ENCODE peak calls at places on chromosome 17, in six cellular contexts. E is pancreas, T is psoas muscle, I is heart left ventricle, L is lung, S is MM.1S. F is an unnamed sample.

GRCh38 chr17:43381204-43381603 is 17.6 kb upstream of the ARL4D start:
- DNase-seq in S (no peak), L (no peak), T (no peak), E (no peak), I (no peak), F (no peak)

GRCh38 chr17:78263063-78263735 is 31.8 kb downstream of the TMEM235 start:
- DNase-seq in L (peak; percentile 62), T (no peak), E (peak; percentile 57), I (peak; percentile 72), S (no peak), F (no peak)

GRCh38 chr17:10119203-10120112 is 78.9 kb downstream of the GAS7 start:
- DNase-seq in L (peak; percentile 79), E (no peak), S (peak; percentile 52), I (peak; percentile 77), T (peak; percentile 57), F (no peak)

GRCh38 chr17:55312852-55313251 is 48.1 kb downstream of the HLF start:
- DNase-seq in T (no peak), L (no peak), S (no peak), E (no peak), I (no peak), F (no peak)

GRCh38 chr17:68315930-68316329 is 24.6 kb downstream of the ARSG start:
- DNase-seq in E (no peak), L (no peak), S (no peak), I (no peak), T (no peak), F (no peak)

GRCh38 chr17:78142113-78142861 is 3.9 kb upstream of the C17orf99 start:
- DNase-seq in L (peak; percentile 69), E (peak; percentile 73), T (no peak), I (no peak), S (no peak), F (no peak)

GRCh38 chr17:41906465-41907184 is 12.1 kb downstream of the ACLY start:
- DNase-seq in I (no peak), E (no peak), S (no peak), T (no peak), L (no peak), F (no peak)

GRCh38 chr17:37557482-37557881 is 51.7 kb downstream of the SYNRG start:
- DNase-seq in L (no peak), E (no peak), T (no peak), I (no peak), S (no peak), F (no peak)

GRCh38 chr17:63930951-63931575 is 1.1 kb downstream of the CD79B start:
- DNase-seq in L (peak; percentile 38), I (peak; percentile 83), T (peak; percentile 71), S (peak; percentile 31), E (no peak), F (peak; percentile 53)

GRCh38 chr17:67047382-67047781 is 3.0 kb downstream of the CACNG1 start:
- DNase-seq in I (no peak), S (no peak), L (no peak), E (no peak), T (no peak), F (no peak)

GRCh38 chr17:35871415-35871814 is 2.7 kb upstream of the HEATR9 start:
- DNase-seq in E (no peak), L (no peak), I (no peak), S (no peak), T (no peak), F (peak; percentile 47)

GRCh38 chr17:45394913-45395568 is 37.6 kb downstream of the ARHGAP27 start:
- DNase-seq in T (peak; percentile 67), I (peak; percentile 82), L (peak; percentile 57), E (peak; percentile 74), S (no peak), F (peak; percentile 44)

GRCh38 chr17:43908111-43908721 is 880 bp upstream of the MPP2 start:
- DNase-seq in S (no peak), E (no peak), L (peak; percentile 45), I (peak; percentile 76), T (peak; percentile 62), F (no peak)

GRCh38 chr17:47829870-47830269 is 1.5 kb downstream of the MRPL10 start:
- DNase-seq in T (no peak), S (peak; percentile 29), L (no peak), E (no peak), I (no peak), F (no peak)

GRCh38 chr17:21686165-21687015 is 5.9 kb upstream of the KCNJ18 start:
- DNase-seq in I (no peak), L (no peak), E (no peak), S (no peak), T (no peak), F (no peak)

GRCh38 chr17:21007646-21008045 is 35.2 kb downstream of the USP22 start:
- DNase-seq in E (no peak), I (no peak), S (no peak), L (no peak), T (peak; percentile 1), F (no peak)

GRCh38 chr17:36511216-36511615 is 23.5 kb downstream of the MYO19 start:
- DNase-seq in T (no peak), S (no peak), E (no peak), L (no peak), I (no peak), F (no peak)

GRCh38 chr17:7687908-7688807 is at the start of gene WRAP53:
- DNase-seq in I (peak; percentile 99), L (peak; percentile 98), S (peak; percentile 95), T (peak; percentile 97), E (peak; percentile 97), F (peak; percentile 93)
- H3K27ac ChIP-seq in I (peak within 1 kb of the TSS; percentile 99), L (peak within 1 kb of the TSS; percentile 99), S (peak within 1 kb of the TSS; percentile 88), T (peak within 1 kb of the TSS; percentile 98), E (peak within 1 kb of the TSS; percentile 98), F (peak within 1 kb of the TSS; percentile 96)

GRCh38 chr17:4744999-4745969 is 5.6 kb upstream of the CXCL16 start:
- DNase-seq in E (peak; percentile 58), T (no peak), L (no peak), I (no peak), S (no peak), F (no peak)
- H3K4me1 ChIP-seq in E (no peaks in the 10 kb centered on the region), T (no peaks in the 10 kb centered on the region), L (no peaks in the 10 kb centered on the region), I (peaks cover 9% of the 10 kb centered on the region), S (peaks cover 12% of the 10 kb centered on the region), F (peaks cover 7% of the 10 kb centered on the region)

GRCh38 chr17:70947636-70948565 is 778.6 kb downstream of the KCNJ2 start:
- DNase-seq in L (no peak), E (no peak), I (no peak), S (no peak), T (no peak), F (no peak)

GRCh38 chr17:70947215-70947614 is 777.9 kb downstream of the KCNJ2 start:
- DNase-seq in S (no peak), T (no peak), L (no peak), E (no peak), I (no peak), F (no peak)

DNA sequence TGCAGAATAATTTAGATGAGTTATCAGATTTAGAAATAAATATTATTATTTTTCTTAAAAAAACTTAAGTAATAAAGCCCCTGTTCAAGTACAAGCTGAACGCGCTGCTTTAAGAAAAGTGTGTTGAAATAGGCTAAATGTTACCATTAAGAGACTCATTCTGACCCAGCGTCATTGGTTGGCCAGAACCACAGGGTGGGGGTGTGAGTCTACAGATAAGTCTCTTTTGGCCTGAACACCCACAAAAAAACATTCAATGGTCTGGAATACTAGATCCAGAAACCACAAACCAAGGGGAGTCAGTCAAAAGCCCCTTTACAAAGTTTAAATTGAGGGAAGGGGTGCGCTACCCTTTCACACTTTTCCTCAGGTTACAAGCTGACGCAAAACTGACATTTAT is 776.1 kb downstream of the KCNJ2 start:
- DNase-seq in I (no peak), T (no peak), L (no peak), S (no peak), E (no peak), F (no peak)
- H3K9me3 ChIP-seq in I (no peaks in the 10 kb centered on the region), T (no peaks in the 10 kb centered on the region), L (no peaks in the 10 kb centered on the region), S (no peaks in the 10 kb centered on the region), E (no peaks in the 10 kb centered on the region), F (peaks cover 4% of the 10 kb centered on the region)

DNA sequence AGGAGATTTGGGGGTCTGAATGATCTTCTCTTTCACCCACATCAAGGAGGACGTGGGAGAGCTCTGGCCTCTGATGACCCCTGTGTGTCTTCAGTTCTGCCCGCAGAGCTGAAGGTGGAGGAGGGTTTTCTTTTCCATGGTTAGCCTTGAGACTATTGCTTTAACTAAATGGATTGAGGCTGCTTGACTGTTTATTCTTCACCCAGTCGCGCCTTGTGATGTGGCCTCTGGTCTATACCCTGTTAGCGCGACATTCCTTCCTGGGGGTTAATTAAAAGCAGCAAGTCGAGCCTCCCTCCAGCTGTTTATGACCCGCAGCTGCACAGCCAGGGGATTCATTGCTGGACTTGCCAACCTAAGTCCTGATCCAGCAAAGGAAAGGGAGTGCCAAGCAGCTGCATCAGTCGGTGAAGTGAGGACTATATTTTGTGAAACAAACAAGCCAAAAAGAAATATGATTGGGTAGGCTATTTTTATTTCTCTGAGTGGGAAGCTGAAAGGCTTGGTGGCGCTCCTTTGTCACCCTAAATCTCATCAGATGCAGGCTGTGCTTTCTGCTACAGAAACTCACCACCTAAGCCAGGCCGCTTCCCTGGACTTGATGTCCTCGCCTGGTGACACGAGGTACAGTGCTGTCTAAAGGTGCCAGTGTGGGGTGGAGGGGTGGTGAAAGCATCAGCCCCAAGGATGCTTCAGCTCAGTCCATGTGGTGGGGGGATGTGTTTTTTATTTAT is 11.0 kb upstream of the SEC14L1 start:
- DNase-seq in S (no peak), I (peak; percentile 55), L (no peak), T (peak; percentile 45), E (no peak), F (no peak)
- H3K27ac ChIP-seq in S (no peak overlapping the region), I (peak overlapping the region; percentile 93), L (peak overlapping the region; percentile 64), T (peak overlapping the region; percentile 72), E (no peak overlapping the region), F (no peak overlapping the region)

GRCh38 chr17:50953831-50954601 is 87.9 kb upstream of the TOB1 start:
- DNase-seq in I (peak; percentile 81), E (peak; percentile 58), L (no peak), T (peak; percentile 70), S (no peak), F (no peak)
- H3K4me1 ChIP-seq in I (peaks cover 60% of the 10 kb centered on the region), E (peaks cover 25% of the 10 kb centered on the region), L (no peaks in the 10 kb centered on the region), T (peaks cover 73% of the 10 kb centered on the region), S (peaks cover 22% of the 10 kb centered on the region), F (peaks cover 7% of the 10 kb centered on the region)

DNA sequence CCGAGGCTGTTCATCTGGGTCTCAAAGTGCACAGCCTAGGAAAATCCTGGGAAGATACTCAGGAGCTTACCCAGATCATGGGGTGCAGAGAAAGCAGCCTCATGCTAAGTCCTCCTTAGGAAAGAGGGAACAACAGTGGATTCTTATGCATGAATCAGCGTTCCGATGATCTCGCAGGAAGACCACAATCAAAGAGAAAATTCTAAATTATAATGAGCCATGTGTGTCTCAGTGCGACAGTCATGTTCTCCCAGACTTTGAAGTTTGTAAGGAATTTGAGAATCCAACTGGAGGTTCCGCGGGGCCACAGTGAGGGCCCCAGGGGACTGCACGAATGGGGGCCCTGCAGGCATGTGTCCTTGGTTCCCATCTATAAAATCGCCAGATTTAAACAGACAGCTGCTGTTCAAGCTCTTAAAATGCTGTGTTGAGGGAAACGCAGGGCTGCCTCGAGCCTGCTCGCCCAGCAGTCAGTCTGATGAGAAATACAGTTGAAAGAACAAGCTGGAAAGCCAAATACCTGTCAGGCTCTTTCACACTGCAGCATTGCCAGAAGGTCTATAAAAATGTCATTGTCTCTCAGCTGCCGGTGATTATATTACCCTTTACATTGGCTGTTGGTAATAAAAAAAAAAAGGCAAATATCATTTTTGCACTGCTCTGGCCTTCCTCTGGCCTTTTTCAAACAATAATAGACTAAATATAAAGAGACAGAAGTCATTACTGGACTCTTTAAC is 152.1 kb downstream of the PMP22 start:
- DNase-seq in T (no peak), S (no peak), E (no peak), L (no peak), I (no peak), F (no peak)
- H3K9me3 ChIP-seq in T (peaks cover 4% of the 10 kb centered on the region), S (no peaks in the 10 kb centered on the region), E (no peaks in the 10 kb centered on the region), L (peaks cover 7% of the 10 kb centered on the region), I (peaks cover 9% of the 10 kb centered on the region), F (no peaks in the 10 kb centered on the region)